ENCODE peak calls at places on chromosomes 16 and 17, in five cellular contexts. B is stomach, E is HepG2, N is H1, A is Panc1. J is an unnamed sample.

GRCh38 chr17:48024149-48025039 is 13.2 kb downstream of the COPZ2 start:
- DNase-seq in B (peak), E (no peak), N (no peak), A (peak), J (no peak)

GRCh38 chr16:66274335-66275110 is 92.0 kb upstream of the CDH5 start:
- DNase-seq in B (no peak), E (peak), N (no peak), A (no peak), J (no peak)

GRCh38 chr17:2050246-2050866 is 4.5 kb upstream of the HIC1 start:
- DNase-seq in B (peak), E (no peak), N (no peak), A (no peak), J (no peak)

GRCh38 chr16:3321802-3322201 is 16.5 kb downstream of the ZNF75A start:
- DNase-seq in B (no peak), E (peak), N (no peak), A (no peak), J (no peak)

GRCh38 chr16:57742543-57742942 is 7.0 kb downstream of the KATNB1 start:
- DNase-seq in B (no peak), E (no peak), N (no peak), A (no peak), J (no peak)

GRCh38 chr17:75698659-75699058 is 22.6 kb upstream of the ITGB4 start:
- DNase-seq in B (peak), E (no peak), N (no peak), A (no peak), J (no peak)

GRCh38 chr17:73613947-73614655 is 30.1 kb downstream of the SDK2 start:
- DNase-seq in B (no peak), E (no peak), N (no peak), A (no peak), J (no peak)

GRCh38 chr17:61495161-61495857 is 43.1 kb downstream of the TBX4 start:
- DNase-seq in B (no peak), E (no peak), N (no peak), A (no peak), J (no peak)

GRCh38 chr17:74949455-74950115 is 13.9 kb downstream of the OTOP3 start:
- DNase-seq in B (no peak), E (no peak), N (no peak), A (no peak), J (no peak)

GRCh38 chr17:51004249-51004648 is 116.4 kb downstream of the SPAG9 start:
- DNase-seq in B (no peak), E (peak), N (no peak), A (no peak), J (no peak)

GRCh38 chr16:50680907-50681885 is at the start of gene SNX20:
- DNase-seq in B (peak), E (no peak), N (no peak), A (no peak), J (peak)

GRCh38 chr17:9470171-9470570 is 105.4 kb downstream of the STX8 start:
- DNase-seq in B (no peak), E (no peak), N (no peak), A (no peak), J (no peak)

GRCh38 chr17:69608808-69609494 is 194.5 kb downstream of the MAP2K6 start:
- DNase-seq in B (no peak), E (no peak), N (no peak), A (no peak), J (no peak)

GRCh38 chr16:73051903-73052302 is 4.0 kb upstream of the ZFHX3 start:
- DNase-seq in B (no peak), E (no peak), N (no peak), A (no peak), J (no peak)

GRCh38 chr17:79942591-79943353 is 92.9 kb downstream of the TBC1D16 start:
- DNase-seq in B (no peak), E (no peak), N (no peak), A (no peak), J (no peak)

GRCh38 chr17:68660302-68660701 is 59.1 kb upstream of the FAM20A start:
- DNase-seq in B (no peak), E (no peak), N (no peak), A (no peak), J (no peak)

GRCh38 chr16:31301708-31302400 is 42.1 kb downstream of the ITGAM start:
- DNase-seq in B (no peak), E (no peak), N (no peak), A (no peak), J (no peak)

GRCh38 chr17:29566473-29567361 is at the start of gene ABHD15:
- DNase-seq in B (peak), E (peak), N (no peak), A (no peak), J (peak)

GRCh38 chr16:50446861-50447260 is 78.1 kb upstream of the BRD7 start:
- DNase-seq in B (no peak), E (no peak), N (no peak), A (no peak), J (no peak)

GRCh38 chr16:87834668-87835473 is 34.4 kb downstream of the SLC7A5 start:
- DNase-seq in B (no peak), E (no peak), N (no peak), A (no peak), J (no peak)

GRCh38 chr17:79922161-79922569 is 82.9 kb upstream of the CBX4 start:
- DNase-seq in B (no peak), E (no peak), N (no peak), A (no peak), J (no peak)

GRCh38 chr17:1714980-1715802 is 5.0 kb upstream of the TLCD2 start:
- DNase-seq in B (peak), E (peak), N (no peak), A (no peak), J (no peak)

GRCh38 chr17:66829386-66829864 is 5.5 kb upstream of the CACNG5 start:
- DNase-seq in B (peak), E (peak), N (peak), A (no peak), J (no peak)

GRCh38 chr16:31476305-31477219 is 4.6 kb downstream of the TGFB1I1 start:
- DNase-seq in B (peak), E (peak), N (no peak), A (no peak), J (peak)

GRCh38 chr17:47846741-47847340 is 4.1 kb downstream of the SP6 start:
- DNase-seq in B (no peak), E (no peak), N (no peak), A (no peak), J (no peak)

GRCh38 chr16:2913603-2914002 is 1.9 kb downstream of the FLYWCH1 start:
- DNase-seq in B (no peak), E (no peak), N (no peak), A (no peak), J (no peak)

GRCh38 chr17:67223924-67224323 is 21.1 kb downstream of the HELZ start:
- DNase-seq in B (no peak), E (peak), N (no peak), A (no peak), J (no peak)

GRCh38 chr17:45162022-45162687 is 480 bp downstream of the HEXIM2 start:
- DNase-seq in B (no peak), E (no peak), N (no peak), A (no peak), J (no peak)

GRCh38 chr16:88964636-88965035 is 12.4 kb downstream of the CBFA2T3 start:
- DNase-seq in B (no peak), E (no peak), N (no peak), A (no peak), J (no peak)
- TF ChIP-seq POLR2AphosphoS5 in B (no peak), E (no peak), N (no peak), A (no peak), J (no peak)

DNA sequence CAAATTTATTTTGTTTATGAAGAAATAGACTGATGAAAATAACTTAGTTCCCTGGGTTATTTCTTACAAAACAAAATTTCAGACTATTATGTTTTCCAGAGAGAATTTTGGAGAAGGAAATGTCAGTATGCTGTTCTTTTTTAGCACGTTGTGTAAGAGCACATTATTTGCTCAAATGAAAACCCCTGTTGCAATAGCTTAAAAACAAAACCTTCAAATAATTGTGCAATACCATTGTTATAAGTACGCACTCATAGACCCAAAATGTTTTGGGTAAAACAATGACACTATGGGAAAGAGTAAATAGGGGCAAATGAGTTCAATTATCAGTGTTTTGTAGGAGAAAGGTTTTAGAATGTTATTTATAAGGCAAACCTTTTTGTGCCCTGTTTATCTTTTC is 18.2 kb downstream of the VMP1 start:
- DNase-seq in B (no peak), E (peak), N (no peak), A (no peak), J (no peak)
- TF ChIP-seq POLR2AphosphoS5 in B (no peak), E (no peak), N (no peak), A (no peak), J (no peak)

DNA sequence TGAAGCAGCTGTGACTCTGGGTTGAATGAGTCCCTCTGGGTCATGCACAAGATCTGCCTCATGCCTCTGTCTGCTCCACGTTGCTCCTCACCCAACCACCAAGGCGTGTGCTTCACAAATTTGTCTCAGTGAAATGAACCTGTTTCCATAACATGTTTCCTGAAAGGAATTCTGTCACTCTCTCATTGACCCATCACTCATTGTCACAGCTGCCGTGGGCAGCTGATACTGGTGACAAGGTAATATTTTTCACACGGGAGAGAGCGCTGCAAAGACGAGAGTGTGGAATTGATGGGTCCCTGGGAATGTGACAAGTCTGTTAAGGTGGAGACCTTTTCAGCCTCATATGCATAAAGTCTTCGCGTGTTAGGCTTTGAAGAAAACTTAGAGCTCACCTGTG is 391.4 kb downstream of the CPPED1 start:
- DNase-seq in B (no peak), E (no peak), N (no peak), A (no peak), J (no peak)
- TF ChIP-seq POLR2AphosphoS5 in B (no peak), E (no peak), N (no peak), A (no peak), J (no peak)

DNA sequence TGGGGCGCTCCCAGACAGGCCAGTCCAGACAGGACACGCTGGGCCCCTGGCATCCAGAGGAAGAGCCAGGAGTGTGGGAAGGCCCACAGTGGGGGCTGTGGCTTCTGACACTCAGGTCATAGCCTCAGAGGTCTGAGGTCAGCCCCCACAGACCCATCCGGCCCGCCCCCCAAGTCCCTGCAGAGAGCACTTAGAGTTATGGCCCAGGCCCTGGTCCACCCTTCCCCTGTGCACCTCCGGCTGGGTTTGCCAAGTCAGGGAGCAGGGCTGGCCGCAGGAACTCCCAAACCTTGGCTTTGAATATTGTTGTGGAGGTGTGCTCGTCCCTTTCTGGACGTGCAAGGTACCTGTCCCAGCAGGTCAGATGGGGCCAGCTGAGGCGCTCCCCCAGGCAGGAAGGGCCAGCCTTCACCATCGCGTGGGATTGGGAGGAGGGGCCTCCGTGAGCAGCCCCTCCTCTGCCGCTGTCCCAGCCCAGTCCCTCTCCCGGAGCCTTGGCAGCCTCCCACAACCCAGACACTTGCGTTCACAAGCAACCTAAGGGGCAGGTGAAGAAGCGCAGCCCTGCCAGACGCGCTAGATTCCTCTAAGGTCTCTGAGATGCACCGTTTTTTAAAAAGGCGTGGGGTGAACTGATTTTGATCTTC is 74.6 kb downstream of the SOCS1 start:
- DNase-seq in B (no peak), E (no peak), N (no peak), A (no peak), J (no peak)
- TF ChIP-seq POLR2AphosphoS5 in B (no peak), E (no peak), N (no peak), A (no peak), J (no peak)

DNA sequence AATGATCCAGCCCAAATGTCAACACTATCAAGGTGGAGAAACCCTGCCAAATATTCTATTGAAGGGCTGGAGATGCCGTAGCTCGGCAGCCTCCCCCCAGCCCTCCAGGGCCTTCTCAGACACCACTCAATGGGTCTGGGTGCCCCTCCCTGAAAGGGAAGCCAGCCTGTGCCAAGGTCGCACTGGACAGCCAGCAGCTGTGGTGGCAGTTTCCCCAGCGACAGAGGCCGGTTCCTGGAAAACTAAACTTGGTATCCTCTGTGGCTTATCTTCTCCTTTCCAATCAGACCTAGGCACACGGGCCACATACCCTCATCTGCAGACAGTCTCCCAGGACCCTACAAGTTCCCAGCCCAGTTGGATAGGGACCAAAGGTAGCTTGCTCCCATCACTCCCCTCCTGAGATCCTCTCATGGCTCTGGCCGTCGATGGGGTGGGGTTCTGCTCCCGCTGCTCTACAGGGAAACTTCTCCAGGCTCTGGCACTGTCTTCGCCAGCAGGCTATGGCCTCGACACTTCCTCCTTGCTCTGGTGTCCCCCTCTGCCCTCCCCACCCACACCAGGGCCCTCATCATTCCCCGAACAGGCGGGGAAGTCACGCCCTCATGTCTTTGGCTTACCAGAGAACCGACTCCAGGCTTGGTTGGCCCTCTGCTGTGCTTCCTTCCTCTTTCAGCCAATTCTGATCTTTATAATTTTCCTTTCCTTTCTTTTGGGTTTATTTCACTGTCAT is 18.3 kb upstream of the IL21R start:
- DNase-seq in B (no peak), E (no peak), N (no peak), A (no peak), J (no peak)
- TF ChIP-seq POLR2AphosphoS5 in B (no peak), E (no peak), N (no peak), A (no peak), J (no peak)

GRCh38 chr17:82092995-82093751 is 4.9 kb downstream of the FASN start:
- DNase-seq in B (no peak), E (no peak), N (no peak), A (no peak), J (no peak)
- TF ChIP-seq POLR2AphosphoS5 in B (no peak), E (no peak), N (no peak), A (no peak), J (no peak)

DNA sequence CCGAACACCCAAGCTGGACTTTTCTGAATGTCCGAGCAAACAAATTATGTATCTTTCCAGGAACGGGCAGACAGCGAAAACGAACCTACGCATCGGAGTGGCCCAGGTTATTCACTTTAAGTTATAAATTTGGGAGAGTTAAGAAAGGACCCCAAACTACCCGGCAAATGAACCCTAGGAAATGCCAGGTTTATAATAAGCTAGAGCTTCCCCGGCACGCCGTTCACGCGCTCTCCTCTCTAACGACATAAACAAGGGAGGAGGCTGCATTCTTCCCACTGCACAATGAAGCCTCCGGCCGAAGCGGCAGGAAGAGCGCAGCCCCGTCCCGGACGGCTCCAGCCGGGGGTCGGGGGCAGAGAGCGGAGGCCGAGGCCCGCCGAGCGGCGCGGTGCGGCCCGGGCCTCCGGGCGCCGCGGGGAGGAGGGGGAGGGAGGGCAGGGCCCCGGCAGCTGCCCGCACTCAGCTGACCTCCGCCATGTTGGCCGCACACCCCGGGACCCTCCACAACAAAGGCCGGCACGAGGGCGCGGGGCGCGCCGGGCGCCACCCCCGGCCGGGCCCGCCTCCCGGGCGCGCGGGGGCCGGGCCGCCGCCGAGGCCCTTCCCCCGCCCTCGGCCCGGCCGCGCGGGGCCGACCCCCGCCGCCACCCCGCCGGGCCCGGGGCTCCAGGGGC is 770 bp downstream of the SIAH1 start:
- DNase-seq in B (peak), E (peak), N (no peak), A (no peak), J (peak)
- TF ChIP-seq POLR2AphosphoS5 in B (no peak), E (no peak), N (peak), A (no peak), J (no peak)

GRCh38 chr16:15703029-15703736 is 53.1 kb downstream of the NDE1 start:
- DNase-seq in B (no peak), E (no peak), N (no peak), A (no peak), J (no peak)
- TF ChIP-seq POLR2AphosphoS5 in B (no peak), E (peak), N (no peak), A (no peak), J (no peak)

DNA sequence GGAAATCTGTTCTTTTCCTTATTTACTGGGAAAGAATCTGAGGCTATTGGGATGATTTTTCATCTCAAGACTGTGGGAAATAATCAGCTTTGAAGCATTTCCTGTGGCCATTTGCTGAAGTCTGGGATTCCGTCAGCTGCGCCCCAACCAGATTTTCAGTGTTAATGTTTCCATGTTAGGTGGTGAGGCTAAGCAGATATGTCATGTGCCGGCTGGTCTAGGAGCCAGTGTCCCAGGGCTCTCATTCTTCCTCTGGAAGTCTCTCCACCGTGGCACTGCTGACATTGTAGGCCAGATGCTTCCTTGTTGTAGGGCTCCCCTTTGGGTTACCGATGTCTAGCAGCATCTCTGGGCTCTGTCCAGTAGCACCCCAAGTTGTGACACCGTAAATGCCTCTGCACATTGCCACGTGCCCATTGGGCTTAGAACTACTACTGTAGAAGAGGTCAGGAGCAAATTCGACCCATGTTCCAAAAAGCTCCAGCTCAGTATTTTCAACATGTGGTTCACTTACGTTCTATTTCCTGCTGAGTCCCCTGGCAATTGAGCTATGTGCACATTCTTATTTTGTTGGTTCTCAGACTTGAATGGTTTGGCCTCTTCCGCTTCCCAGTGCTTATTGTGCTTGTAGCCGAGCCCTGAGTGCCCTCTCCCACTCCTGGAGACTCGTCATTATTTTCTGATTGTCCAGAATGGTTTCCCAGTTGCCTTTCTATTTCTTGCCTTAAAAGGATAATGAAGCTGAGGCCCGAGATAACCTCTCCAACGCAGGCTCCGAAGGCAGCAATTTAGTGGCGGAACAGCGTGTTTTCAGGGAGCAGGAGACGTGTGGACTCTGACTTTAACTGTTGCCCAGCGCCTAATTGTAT is 82.2 kb downstream of the SPECC1 start:
- DNase-seq in B (no peak), E (no peak), N (no peak), A (no peak), J (no peak)
- TF ChIP-seq POLR2AphosphoS5 in B (peak), E (no peak), N (no peak), A (no peak), J (no peak)